ENCODE peak calls at places on chromosomes 12 and 14, in seven cellular contexts. Q is astrocyte of the spinal cord, X is heart left ventricle, S is PC-9, W is AG04450, I is uterus, R is fibroblast of mammary gland. O is an unnamed sample.

GRCh38 chr12:115456946-115457689 is 773.1 kb upstream of the TBX3 start:
- DNase-seq in S (no peak), I (no peak), Q (no peak), W (no peak), R (no peak), X (no peak), O (no peak)

GRCh38 chr12:62750941-62751843 is 183.8 kb downstream of the PPM1H start:
- DNase-seq in Q (no peak), R (no peak), X (no peak), S (no peak), I (no peak), W (no peak), O (no peak)

GRCh38 chr12:113112043-113112899 is 23.3 kb downstream of the RASAL1 start:
- DNase-seq in S (no peak), Q (no peak), I (no peak), W (no peak), R (no peak), X (no peak), O (peak; percentile 53)

GRCh38 chr12:132527186-132527882 is 37.4 kb downstream of the FBRSL1 start:
- DNase-seq in I (no peak), W (no peak), R (no peak), X (no peak), S (no peak), Q (no peak), O (no peak)

GRCh38 chr14:79325071-79325470 is 886.2 kb downstream of the DIO2 start:
- DNase-seq in X (no peak), I (no peak), Q (peak; percentile 16), W (no peak), R (no peak), S (no peak), O (no peak)

GRCh38 chr12:4441355-4442330 is 4.0 kb downstream of the FGF6 start:
- DNase-seq in I (no peak), Q (peak; percentile 56), R (no peak), X (no peak), S (no peak), W (no peak), O (no peak)

GRCh38 chr14:37588667-37588955 is 6.4 kb downstream of the FOXA1 start:
- DNase-seq in I (no peak), Q (no peak), X (no peak), W (no peak), S (no peak), R (no peak), O (no peak)

GRCh38 chr12:84793558-84794367 is 118.8 kb downstream of the SLC6A15 start:
- DNase-seq in Q (peak; percentile 67), I (no peak), R (peak; percentile 44), X (peak; percentile 17), S (no peak), W (no peak), O (peak; percentile 58)

GRCh38 chr12:94615284-94616216 is 34.8 kb downstream of the TMCC3 start:
- DNase-seq in X (peak; percentile 36), I (peak; percentile 26), R (peak; percentile 69), S (peak; percentile 69), Q (peak; percentile 35), W (peak; percentile 6), O (no peak)

GRCh38 chr12:64680235-64680634 is 69.9 kb downstream of the RASSF3 start:
- DNase-seq in R (no peak), W (no peak), I (no peak), X (no peak), S (peak; percentile 41), Q (no peak), O (no peak)

GRCh38 chr12:108371801-108372344 is 32.8 kb upstream of the CMKLR1 start:
- DNase-seq in R (peak; percentile 76), I (no peak), X (no peak), Q (peak; percentile 45), S (no peak), W (no peak), O (no peak)

GRCh38 chr12:18849080-18849479 is 111.2 kb downstream of the CAPZA3 start:
- DNase-seq in I (no peak), S (no peak), R (peak; percentile 56), Q (peak; percentile 92), W (peak; percentile 58), X (no peak), O (no peak)

DNA sequence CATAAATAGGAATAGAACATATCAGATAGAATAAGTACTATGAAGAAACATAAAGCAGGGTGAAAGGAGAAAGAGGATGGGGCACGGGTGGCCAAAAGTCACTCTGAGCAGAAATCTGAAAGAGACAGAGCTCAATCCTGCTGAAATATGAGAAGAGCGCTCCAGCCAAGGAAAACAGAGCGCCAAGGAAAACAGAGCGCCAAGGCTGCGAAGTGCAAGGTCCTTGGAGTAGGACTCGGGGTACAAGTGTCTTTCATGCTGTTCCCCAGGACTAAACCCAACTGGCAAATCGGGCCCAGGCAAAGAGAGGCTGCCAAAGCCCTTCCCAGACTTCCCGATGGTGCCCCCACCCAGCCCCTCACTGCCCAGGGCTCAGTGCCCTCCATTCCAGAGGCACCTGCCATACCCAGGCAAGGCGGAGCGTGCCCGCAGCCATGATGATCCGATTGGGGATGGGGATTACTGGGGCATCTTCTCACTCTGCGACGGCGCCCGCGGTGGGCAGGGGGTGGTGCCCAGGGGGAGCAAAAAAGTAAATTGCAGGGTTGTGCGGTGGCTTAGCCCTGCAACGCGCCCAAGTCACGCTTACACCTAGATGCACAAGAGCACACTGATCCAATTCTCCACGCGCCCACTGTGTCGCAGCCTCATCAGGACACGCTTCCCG is 1.7 kb downstream of the LTBP2 start:
- DNase-seq in Q (no peak), S (no peak), X (no peak), R (no peak), W (no peak), I (no peak), O (no peak)
- H3K4me3 ChIP-seq in Q (peak overlapping the region; percentile 74), S (no peak overlapping the region), X (peak overlapping the region; percentile 60), R (peak overlapping the region; percentile 64), W (peak overlapping the region; percentile 75), I (no peak overlapping the region), O (peak overlapping the region; percentile 53)

DNA sequence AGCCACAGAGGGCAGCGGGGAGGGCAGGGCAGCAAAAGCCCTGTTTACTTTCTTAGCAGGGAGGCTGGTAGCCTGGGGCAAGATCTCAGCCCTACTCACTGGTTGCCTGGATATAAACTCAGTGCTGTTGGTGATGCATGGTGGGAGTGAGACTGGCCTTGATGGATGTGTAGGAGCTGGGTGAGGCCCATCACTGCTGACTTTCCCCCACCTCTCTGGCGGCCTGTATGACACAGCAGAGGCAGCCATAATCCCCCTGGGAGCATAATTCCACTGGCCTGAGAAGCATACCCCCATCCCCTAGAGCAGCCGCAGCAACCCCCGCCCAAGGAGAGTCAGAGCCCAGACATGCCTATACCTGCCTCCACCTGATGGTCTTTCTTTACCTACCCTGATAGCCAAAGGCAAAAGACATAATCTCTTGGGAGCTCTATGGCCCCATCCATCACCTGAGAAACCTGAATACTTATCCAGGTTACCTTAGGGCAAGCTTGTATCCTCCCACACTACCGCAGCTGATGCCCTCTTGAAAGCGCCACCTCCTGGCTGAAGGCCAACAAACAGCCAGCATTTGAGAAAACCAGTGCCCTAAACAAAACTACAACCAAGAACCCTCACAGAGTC is 59.3 kb downstream of the DNAI7 start:
- DNase-seq in R (no peak), X (no peak), Q (peak; percentile 27), W (no peak), S (peak; percentile 22), I (no peak), O (no peak)
- TF ChIP-seq CTCF in R (no peak), X (no peak), Q (no peak), W (no peak), S (no peak), I (no peak), O (no peak)

DNA sequence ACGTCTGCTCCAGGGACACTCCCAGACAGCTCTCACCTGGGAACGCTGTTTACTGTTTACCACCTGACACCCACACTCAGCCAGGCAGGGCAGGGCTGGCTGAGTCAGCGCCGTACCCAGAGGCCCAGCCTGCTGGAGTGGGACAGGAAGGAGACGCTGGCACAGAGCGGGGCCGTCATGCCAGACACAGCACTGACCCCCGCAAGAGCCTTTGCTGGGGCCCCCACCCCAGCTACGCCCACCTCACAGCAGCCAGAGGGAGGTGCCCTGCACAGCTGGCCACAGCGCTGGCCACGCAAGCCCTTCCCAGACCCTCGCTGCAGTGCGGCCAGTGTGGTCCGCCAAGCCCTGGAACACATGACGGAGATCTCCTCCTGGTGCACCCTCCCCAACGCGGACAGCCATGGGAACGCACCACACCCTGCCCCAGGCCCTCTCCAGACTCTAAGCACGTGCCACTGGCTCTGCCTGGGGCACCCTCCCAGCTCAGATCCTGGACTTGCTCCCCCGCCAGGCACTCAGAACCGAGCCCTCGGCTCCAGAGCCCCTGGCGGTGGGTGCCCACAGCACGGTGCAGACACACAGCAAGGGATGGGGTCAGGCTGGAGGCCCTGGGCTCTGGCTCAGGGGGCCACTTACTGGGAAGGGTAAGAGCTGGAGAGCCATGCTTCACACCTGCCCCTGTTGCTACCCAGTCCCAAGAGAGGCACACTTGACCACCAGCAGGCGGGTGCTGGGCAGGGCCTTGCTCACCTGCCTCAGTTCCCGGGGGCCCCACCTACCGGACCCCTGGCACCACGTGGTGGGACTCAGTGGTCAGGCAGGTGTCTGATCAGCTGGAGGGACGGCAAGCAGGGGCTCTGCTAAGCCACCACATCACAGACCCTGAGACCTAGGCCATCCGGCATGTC is 5.6 kb downstream of the AHNAK2 start:
- DNase-seq in W (no peak), R (peak; percentile 74), X (no peak), Q (peak; percentile 36), I (peak; percentile 77), S (peak; percentile 87), O (peak; percentile 94)
- H3K4me3 ChIP-seq in W (no peak overlapping the region), R (no peak overlapping the region), X (no peak overlapping the region), Q (no peak overlapping the region), I (no peak overlapping the region), S (peak overlapping the region; percentile 41), O (no peak overlapping the region)

DNA sequence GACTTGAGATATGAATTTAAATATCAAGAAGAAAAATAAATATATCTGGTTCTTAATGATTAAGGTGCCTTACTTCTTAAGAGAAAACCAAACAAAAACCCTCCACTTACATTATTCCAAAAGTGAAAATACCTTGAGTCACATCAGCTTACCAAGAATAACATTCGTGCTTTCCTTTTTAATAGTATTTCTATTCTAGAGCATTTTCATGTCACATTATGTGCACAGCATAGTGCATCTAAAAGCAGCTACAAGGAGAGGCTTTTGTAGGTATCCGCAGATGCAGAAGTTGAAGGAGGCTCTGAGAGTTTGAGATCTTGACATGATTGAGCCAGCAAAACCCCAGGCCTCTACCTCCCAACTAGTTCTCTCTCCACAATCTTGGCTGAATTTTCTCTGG is 274.9 kb downstream of the AKAP6 start:
- DNase-seq in X (no peak), I (no peak), R (no peak), W (no peak), Q (no peak), S (no peak), O (no peak)
- TF ChIP-seq CTCF in X (no peak), I (no peak), R (no peak), W (no peak), Q (no peak), S (no peak), O (no peak)

GRCh38 chr14:105486974-105487448 is 325 bp downstream of the CRIP1 start:
- DNase-seq in X (peak; percentile 92), I (peak; percentile 73), W (no peak), Q (no peak), R (no peak), S (peak; percentile 42), O (peak; percentile 93)

GRCh38 chr14:105487449-105487985 is 831 bp downstream of the CRIP1 start:
- DNase-seq in S (peak; percentile 55), I (peak; percentile 47), X (peak; percentile 77), W (no peak), R (no peak), Q (no peak), O (peak; percentile 90)

GRCh38 chr14:105489607-105490317 is 1.3 kb upstream of the TEDC1 start:
- DNase-seq in I (peak; percentile 86), Q (peak; percentile 86), R (peak; percentile 74), S (peak; percentile 79), X (peak; percentile 90), W (peak; percentile 24), O (peak; percentile 95)

GRCh38 chr14:105488781-105489606 is 2.1 kb upstream of the TEDC1 start:
- DNase-seq in S (no peak), R (no peak), X (peak; percentile 52), I (peak; percentile 39), W (no peak), Q (no peak), O (no peak)

GRCh38 chr14:105487986-105488777 is 1.5 kb downstream of the CRIP1 start:
- DNase-seq in S (peak; percentile 45), I (no peak), R (no peak), X (no peak), W (no peak), Q (no peak), O (no peak)
- H3K4me3 ChIP-seq in S (peak overlapping the region; percentile 50), I (peak overlapping the region; percentile 32), R (no peak overlapping the region), X (peak overlapping the region; percentile 60), W (no peak overlapping the region), Q (no peak overlapping the region), O (no peak overlapping the region)